ENCODE peak calls at places on chromosomes 1 and 21, in six cellular contexts. P, W, G, J, V and K are unnamed samples.

GRCh38 chr1:18481921-18482701 is 1.4 kb downstream of the KLHDC7A start:
- DNase-seq in P (no peak), W (no peak), G (no peak), J (no peak), V (peak), K (no peak)

GRCh38 chr1:33763406-33763805 is 100.5 kb upstream of the HMGB4 start:
- DNase-seq in P (no peak), W (peak), G (no peak), J (peak), V (no peak), K (no peak)

GRCh38 chr21:28959367-28960099 is 33.1 kb downstream of the LTN1 start:
- DNase-seq in P (no peak), W (no peak), G (no peak), J (peak), V (no peak), K (no peak)

GRCh38 chr1:43887748-43888147 is 45.9 kb upstream of the ARTN start:
- DNase-seq in P (no peak), W (no peak), G (no peak), J (no peak), V (no peak), K (no peak)

GRCh38 chr1:56340977-56341376 is 238.4 kb downstream of the PLPP3 start:
- DNase-seq in P (no peak), W (no peak), G (no peak), J (no peak), V (no peak), K (no peak)

GRCh38 chr1:27203946-27204345 is 30.5 kb upstream of the WDTC1 start:
- DNase-seq in P (no peak), W (no peak), G (no peak), J (no peak), V (no peak), K (no peak)

GRCh38 chr1:181704556-181704955 is 221.2 kb downstream of the CACNA1E start:
- DNase-seq in P (no peak), W (no peak), G (no peak), J (no peak), V (no peak), K (no peak)

GRCh38 chr1:160325252-160325651 is 17.8 kb downstream of the COPA start:
- DNase-seq in P (no peak), W (no peak), G (no peak), J (no peak), V (no peak), K (no peak)

GRCh38 chr1:182996816-182997215 is 26.4 kb upstream of the LAMC1 start:
- DNase-seq in P (no peak), W (no peak), G (no peak), J (no peak), V (no peak), K (no peak)

GRCh38 chr1:59237905-59238304 is 59.0 kb upstream of the FGGY start:
- DNase-seq in P (no peak), W (no peak), G (no peak), J (no peak), V (no peak), K (no peak)

GRCh38 chr1:106995970-106996369 is 60.5 kb upstream of the PRMT6 start:
- DNase-seq in P (no peak), W (no peak), G (no peak), J (no peak), V (no peak), K (no peak)

GRCh38 chr1:32274646-32275340 is 17.1 kb upstream of the HDAC1 start:
- DNase-seq in P (no peak), W (no peak), G (no peak), J (no peak), V (no peak), K (no peak)

GRCh38 chr1:158251160-158251559 is 3.1 kb upstream of the CD1A start:
- DNase-seq in P (no peak), W (no peak), G (no peak), J (no peak), V (no peak), K (no peak)

GRCh38 chr1:91856996-91857395 is 29.0 kb downstream of the TGFBR3 start:
- DNase-seq in P (no peak), W (no peak), G (no peak), J (no peak), V (no peak), K (no peak)

GRCh38 chr1:52122424-52122823 is 19.5 kb upstream of the ZFYVE9 start:
- DNase-seq in P (no peak), W (no peak), G (no peak), J (no peak), V (no peak), K (no peak)

GRCh38 chr1:177703888-177704446 is 265.9 kb downstream of the SEC16B start:
- DNase-seq in P (no peak), W (no peak), G (no peak), J (no peak), V (no peak), K (no peak)

GRCh38 chr1:22702671-22703070 is 8.0 kb upstream of the EPHB2 start:
- DNase-seq in P (no peak), W (no peak), G (no peak), J (no peak), V (no peak), K (no peak)

GRCh38 chr1:22654692-22655091 is 1.7 kb downstream of the C1QB start:
- DNase-seq in P (no peak), W (no peak), G (no peak), J (no peak), V (no peak), K (no peak)

DNA sequence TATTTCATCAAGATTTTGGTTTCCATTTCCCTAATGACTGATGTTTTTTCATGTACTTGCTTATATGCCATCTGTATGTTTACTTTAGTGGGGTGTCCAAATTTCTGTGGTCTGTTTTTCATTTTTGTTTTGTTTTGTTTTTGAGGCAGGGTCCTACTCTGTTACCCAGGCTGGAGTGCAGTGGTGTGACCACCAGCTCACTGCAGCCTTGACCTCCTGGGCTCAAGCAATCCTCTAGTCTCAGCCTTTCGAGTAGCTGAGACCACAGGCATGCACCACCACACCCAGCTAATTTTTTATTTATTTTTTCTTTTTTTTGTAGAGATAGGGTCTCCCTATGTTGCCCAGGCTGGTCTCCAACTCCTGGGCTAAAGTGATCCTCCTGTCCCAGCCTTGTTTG is 378.0 kb upstream of the VAMP3 start:
- DNase-seq in P (no peak), W (no peak), G (no peak), J (peak), V (no peak), K (no peak)
- TF ChIP-seq CTCF in P (no peak), W (no peak), G (no peak), J (no peak), V (no peak), K (no peak)

DNA sequence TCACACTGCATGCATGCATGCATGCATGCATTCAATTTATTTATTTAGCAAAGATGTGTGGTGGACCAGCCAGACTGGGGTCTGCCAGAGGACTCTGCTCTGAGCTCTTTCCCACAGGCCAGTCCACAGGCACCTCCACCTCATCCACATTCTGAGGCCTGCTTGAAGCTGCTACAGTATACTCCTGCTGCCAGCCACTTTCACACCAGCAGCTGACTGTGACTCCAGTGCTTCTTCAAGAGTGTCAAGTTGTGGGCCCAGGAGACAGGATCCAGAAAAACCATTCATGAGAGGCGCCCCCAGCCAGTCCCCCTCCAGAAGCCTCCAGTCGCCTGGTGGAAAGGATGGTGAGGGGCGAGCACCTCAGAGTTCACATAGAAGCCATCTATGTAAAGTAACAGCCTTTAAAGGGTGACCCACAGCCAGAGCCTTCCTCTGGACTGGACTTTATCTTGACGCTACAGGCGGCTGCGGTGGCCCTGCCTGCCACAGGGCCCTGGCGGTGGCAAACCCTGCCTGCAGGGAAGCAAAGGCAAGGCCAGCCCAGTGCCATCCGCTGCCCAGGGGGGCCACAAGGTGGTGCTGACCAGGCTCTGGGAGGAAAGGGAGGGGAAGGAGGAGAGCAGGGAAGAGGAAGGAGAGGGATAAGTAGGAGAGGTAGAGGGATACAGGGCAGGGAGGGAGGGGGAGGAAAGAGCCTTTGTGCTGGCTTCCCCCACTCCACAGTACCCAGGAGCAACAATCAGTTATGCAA is 30.7 kb downstream of the SSBP3 start:
- DNase-seq in P (no peak), W (no peak), G (no peak), J (no peak), V (no peak), K (no peak)
- TF ChIP-seq CTCF in P (no peak), W (no peak), G (peak), J (no peak), V (no peak), K (no peak)

GRCh38 chr1:226133504-226134123 is 52.9 kb downstream of the ACBD3 start:
- DNase-seq in P (peak), W (peak), G (no peak), J (no peak), V (no peak), K (no peak)

GRCh38 chr1:226135709-226136108 is 50.8 kb downstream of the ACBD3 start:
- DNase-seq in P (peak), W (peak), G (no peak), J (no peak), V (no peak), K (no peak)

GRCh38 chr1:226134170-226135058 is 52.1 kb downstream of the ACBD3 start:
- DNase-seq in P (peak), W (peak), G (no peak), J (no peak), V (no peak), K (no peak)

GRCh38 chr1:226132731-226133503 is 53.6 kb downstream of the ACBD3 start:
- DNase-seq in P (peak), W (peak), G (no peak), J (no peak), V (peak), K (peak)

DNA sequence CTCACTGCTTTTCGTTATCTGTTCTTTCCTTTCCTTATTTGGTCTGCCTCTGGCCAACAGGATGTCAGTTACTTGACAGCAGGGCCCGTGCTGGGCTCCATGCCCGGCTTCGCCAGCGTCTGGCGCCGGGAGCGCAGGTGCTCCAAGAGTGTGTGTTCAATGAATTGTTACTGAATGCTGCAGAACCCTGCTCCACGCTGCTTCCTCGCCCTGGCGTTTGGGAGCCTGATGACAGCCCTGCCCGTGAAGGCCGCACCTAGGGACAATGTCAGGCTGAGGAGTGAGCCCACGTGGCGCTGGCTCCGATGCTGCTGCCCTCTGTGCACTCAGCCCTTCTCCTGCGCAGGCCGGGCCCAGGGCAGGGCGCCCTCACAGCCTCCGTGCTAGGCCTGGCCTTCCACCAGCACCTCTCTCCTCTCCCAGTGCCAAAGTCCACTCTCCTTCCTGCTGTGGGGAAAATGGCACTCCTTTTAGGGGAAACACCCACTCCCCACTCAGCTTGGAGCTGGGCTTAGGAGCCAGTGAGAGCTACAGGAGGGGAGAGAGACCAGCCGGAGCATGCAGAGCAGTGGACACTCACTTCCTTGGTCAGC is 51.4 kb downstream of the ACBD3 start:
- DNase-seq in P (peak), W (peak), G (no peak), J (no peak), V (no peak), K (peak)
- TF ChIP-seq CTCF in P (no peak), W (no peak), G (no peak), J (no peak), V (no peak), K (no peak)

DNA sequence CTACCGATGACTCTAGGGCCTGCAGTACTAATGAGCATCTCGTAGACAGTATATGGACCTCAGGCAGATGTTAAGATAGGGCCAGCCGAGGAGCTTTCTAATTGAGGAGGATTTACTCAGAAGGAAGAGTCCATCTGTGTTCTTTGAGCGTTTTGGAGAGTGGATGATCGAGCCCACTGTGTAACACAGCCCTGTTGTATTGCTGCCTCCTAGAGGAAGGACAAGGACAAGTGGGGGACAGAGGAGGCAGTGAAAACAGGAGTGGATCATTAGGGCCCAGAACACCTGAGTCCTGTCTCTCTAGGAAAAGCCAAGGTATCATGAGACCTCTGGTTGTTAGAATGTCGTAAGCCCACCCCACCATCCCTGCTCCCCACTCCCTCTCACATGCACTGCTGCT is 62.9 kb downstream of the TBX19 start:
- DNase-seq in P (no peak), W (no peak), G (no peak), J (no peak), V (no peak), K (no peak)
- TF ChIP-seq CTCF in P (no peak), W (no peak), G (peak), J (peak), V (no peak), K (no peak)

GRCh38 chr1:156444407-156445001 is 56.1 kb downstream of the MEF2D start:
- DNase-seq in P (no peak), W (no peak), G (no peak), J (no peak), V (no peak), K (no peak)
- TF ChIP-seq CTCF in P (no peak), W (no peak), G (peak), J (peak), V (peak), K (peak)

GRCh38 chr21:45841033-45841432 is 140.5 kb upstream of the COL6A1 start:
- DNase-seq in P (no peak), W (no peak), G (no peak), J (peak), V (no peak), K (no peak)

GRCh38 chr21:45845790-45846130 is 135.8 kb upstream of the COL6A1 start:
- DNase-seq in P (peak), W (no peak), G (no peak), J (no peak), V (no peak), K (no peak)

GRCh38 chr21:45845063-45845789 is 136.3 kb upstream of the COL6A1 start:
- DNase-seq in P (peak), W (no peak), G (no peak), J (no peak), V (no peak), K (no peak)

GRCh38 chr21:45844181-45844580 is 137.4 kb upstream of the COL6A1 start:
- DNase-seq in P (peak), W (no peak), G (no peak), J (no peak), V (no peak), K (no peak)

DNA sequence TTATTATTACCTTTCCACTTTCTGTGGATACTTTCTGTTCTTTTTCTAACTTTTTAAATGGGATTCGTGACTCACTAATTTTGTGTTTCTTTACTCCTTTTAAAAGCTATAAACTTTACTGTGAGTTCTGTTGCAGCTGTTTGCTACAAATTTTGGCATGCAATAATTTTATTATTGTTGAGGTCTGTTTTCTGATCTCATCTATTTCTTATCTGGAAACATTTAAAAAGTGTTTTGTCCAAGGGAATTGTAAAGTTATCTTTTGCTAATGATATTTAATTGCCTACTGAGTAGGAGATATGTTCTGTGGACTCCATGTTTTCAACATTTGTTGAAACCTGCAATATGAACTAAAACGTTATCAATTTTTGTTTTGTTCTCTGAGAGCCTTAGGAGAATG is 138.1 kb upstream of the COL6A1 start:
- DNase-seq in P (no peak), W (no peak), G (no peak), J (no peak), V (no peak), K (no peak)
- TF ChIP-seq CTCF in P (no peak), W (no peak), G (no peak), J (no peak), V (no peak), K (no peak)

DNA sequence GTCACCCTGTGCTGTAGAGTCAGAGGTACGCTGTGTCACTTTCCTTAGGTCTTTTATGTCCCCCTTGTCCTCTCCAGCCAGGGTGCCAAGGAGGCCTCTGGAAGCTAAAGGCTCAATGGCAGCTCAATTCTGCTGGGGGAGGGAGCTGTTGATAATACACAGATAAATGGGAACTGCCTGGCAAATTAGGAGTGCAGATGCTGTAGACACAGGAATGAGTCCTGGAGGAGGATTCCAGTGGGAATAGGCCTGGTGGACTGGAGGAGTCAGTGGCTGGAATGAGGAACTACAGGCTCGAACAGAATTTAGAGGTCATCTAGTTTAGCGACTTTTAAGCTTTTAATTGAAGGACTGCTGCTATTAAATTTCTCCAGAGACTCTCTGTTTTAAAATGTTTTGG is 9.2 kb upstream of the IL19 start:
- DNase-seq in P (no peak), W (no peak), G (no peak), J (no peak), V (no peak), K (no peak)
- TF ChIP-seq CTCF in P (no peak), W (no peak), G (peak), J (peak), V (no peak), K (no peak)

DNA sequence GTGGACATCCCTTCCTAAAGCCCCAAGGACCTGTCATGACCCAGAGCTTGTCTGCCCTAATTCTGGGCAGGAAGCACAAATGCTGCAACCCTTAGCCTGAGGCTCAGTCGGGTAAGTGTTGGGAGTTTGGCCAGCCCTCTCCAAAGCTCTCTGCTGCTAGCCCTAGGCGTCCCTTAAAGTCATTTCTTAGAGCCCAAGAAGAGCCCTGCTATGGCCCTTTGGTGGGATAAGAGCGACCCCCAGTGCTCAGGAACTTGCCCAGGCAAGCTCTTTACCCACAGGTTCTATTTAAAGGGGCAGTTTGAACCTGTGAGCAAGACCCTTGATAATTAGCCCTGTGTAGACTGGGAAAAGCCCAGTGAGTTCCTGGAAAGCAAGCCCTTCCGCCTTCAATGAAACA is 356.8 kb downstream of the RRAGC start:
- DNase-seq in P (no peak), W (no peak), G (no peak), J (no peak), V (no peak), K (no peak)
- TF ChIP-seq CTCF in P (no peak), W (no peak), G (peak), J (peak), V (no peak), K (no peak)